ENCODE peak calls at places on chromosomes 5 and 9, in nine cellular contexts. L is psoas muscle; J is kidney tubule cell; R is fibroblast of the aortic adventitia; Z is nephron progenitor cell; P is NCI-H774; D is left kidney; C is SW480; A is activated effector memory CD4-positive, alpha-beta T cell treated with Interleukin-2 at 50 U/mL for 16 hours. G is an unnamed sample.

GRCh38 chr5:53948598-53948997 is 361.8 kb downstream of the ARL15 start:
- DNase-seq in L (no peak), J (no peak), R (no peak), Z (no peak), P (no peak), D (no peak), C (no peak), A (no peak), G (no peak)

GRCh38 chr9:68778635-68779034 is 73.6 kb downstream of the PIP5K1B start:
- DNase-seq in L (no peak), J (no peak), R (no peak), Z (no peak), P (no peak), D (no peak), C (no peak), A (no peak), G (no peak)

GRCh38 chr5:23977996-23978395 is 470.6 kb downstream of the PRDM9 start:
- DNase-seq in L (no peak), J (peak), R (no peak), Z (peak), P (no peak), D (no peak), C (no peak), A (no peak), G (no peak)

GRCh38 chr5:30368064-30368463 is 825.4 kb upstream of the CDH6 start:
- DNase-seq in L (no peak), J (no peak), R (no peak), Z (no peak), P (no peak), D (no peak), C (no peak), A (no peak), G (no peak)

GRCh38 chr5:50963647-50964584 is 297.5 kb downstream of the PARP8 start:
- DNase-seq in L (no peak), J (no peak), R (no peak), Z (peak), P (peak), D (peak), C (no peak), A (no peak), G (peak)

GRCh38 chr5:128708841-128709240 is 170.8 kb upstream of the FBN2 start:
- DNase-seq in L (no peak), J (no peak), R (no peak), Z (no peak), P (no peak), D (no peak), C (peak), A (no peak), G (no peak)

GRCh38 chr5:106363578-106363977 is 1307.2 kb downstream of the EFNA5 start:
- DNase-seq in L (no peak), J (no peak), R (no peak), Z (no peak), P (no peak), D (no peak), C (no peak), A (no peak), G (no peak)

GRCh38 chr5:160287378-160288051 is 24.8 kb downstream of the CCNJL start:
- DNase-seq in L (peak), J (peak), R (peak), Z (peak), P (peak), D (peak), C (no peak), A (no peak), G (peak)